ENCODE peak calls at places on chromosomes 6 and 20, in six cellular contexts. V is cardiac muscle cell, F is PC-9, G is A549, I is A673, X is ovary. M is an unnamed sample.

GRCh38 chr6:116557863-116558262 is 4.3 kb downstream of the CALHM4 start:
- DNase-seq in F (peak; percentile 94), V (peak; percentile 62), X (no peak), I (peak; percentile 90), G (peak; percentile 88), M (peak; percentile 92)

GRCh38 chr6:6543181-6543879 is 45.2 kb upstream of the LY86 start:
- DNase-seq in X (no peak), F (no peak), I (no peak), V (no peak), G (no peak), M (no peak)

GRCh38 chr6:41836022-41836659 is 48.6 kb downstream of the TOMM6 start:
- DNase-seq in X (no peak), G (no peak), F (no peak), V (peak; percentile 5), I (no peak), M (no peak)

GRCh38 chr20:1894471-1894950 is 696 bp upstream of the SIRPA start:
- DNase-seq in V (peak; percentile 83), G (no peak), I (peak; percentile 56), F (no peak), X (peak; percentile 77), M (no peak)

GRCh38 chr6:170584954-170585498 is 589 bp upstream of the PDCD2 start:
- DNase-seq in X (no peak), F (peak; percentile 70), V (peak; percentile 2), I (peak; percentile 2), G (no peak), M (peak; percentile 8)

GRCh38 chr6:9482030-9482731 is 932.7 kb downstream of the TFAP2A start:
- DNase-seq in F (peak; percentile 83), G (peak; percentile 61), X (no peak), V (no peak), I (peak; percentile 79), M (peak; percentile 56)

GRCh38 chr6:75747371-75747984 is 1.6 kb upstream of the MYO6 start:
- DNase-seq in V (no peak), X (no peak), G (no peak), I (no peak), F (peak; percentile 90), M (peak; percentile 43)

GRCh38 chr6:69871107-69871506 is 4.8 kb downstream of the COL19A1 start:
- DNase-seq in V (no peak), X (no peak), I (no peak), F (no peak), G (no peak), M (no peak)

GRCh38 chr20:36786663-36787062 is 13.1 kb upstream of the DSN1 start:
- DNase-seq in G (no peak), I (no peak), X (no peak), F (no peak), V (peak; percentile 42), M (no peak)

GRCh38 chr20:58233393-58233792 is 4.9 kb upstream of the ANKRD60 start:
- DNase-seq in V (no peak), X (no peak), G (no peak), F (no peak), I (no peak), M (no peak)

GRCh38 chr20:17014217-17014616 is 212.6 kb upstream of the PCSK2 start:
- DNase-seq in X (no peak), G (no peak), V (no peak), F (no peak), I (no peak), M (no peak)

GRCh38 chr6:93040375-93040774 is 379.0 kb downstream of the EPHA7 start:
- DNase-seq in G (no peak), F (no peak), I (peak; percentile 92), V (no peak), X (no peak), M (no peak)

GRCh38 chr20:1391640-1392442 is 1.0 kb downstream of the FKBP1A start:
- DNase-seq in X (no peak), V (peak; percentile 15), G (no peak), F (no peak), I (peak; percentile 51), M (no peak)

GRCh38 chr6:32597024-32597423 is 7.4 kb upstream of the HLA-DRB1 start:
- DNase-seq in F (no peak), X (no peak), I (no peak), G (no peak), V (no peak), M (no peak)

GRCh38 chr6:88922775-88923548 is 40.5 kb downstream of the RNGTT start:
- DNase-seq in X (no peak), I (no peak), F (peak; percentile 36), V (no peak), G (no peak), M (no peak)

GRCh38 chr20:51326241-51326819 is 216.2 kb downstream of the NFATC2 start:
- DNase-seq in G (peak; percentile 73), F (no peak), X (no peak), I (peak; percentile 28), V (peak; percentile 87), M (no peak)

GRCh38 chr6:158758464-158758863 is 60.7 kb downstream of the EZR start:
- DNase-seq in X (no peak), V (peak; percentile 86), F (no peak), I (no peak), G (no peak), M (no peak)

GRCh38 chr6:50952092-50952932 is 133.6 kb downstream of the TFAP2B start:
- DNase-seq in V (peak; percentile 7), F (no peak), G (no peak), I (peak; percentile 98), X (no peak), M (no peak)

GRCh38 chr6:96811136-96811535 is 26.1 kb downstream of the GPR63 start:
- DNase-seq in X (no peak), G (no peak), F (no peak), I (no peak), V (no peak), M (no peak)

GRCh38 chr6:106165885-106166485 is 79.8 kb downstream of the PRDM1 start:
- DNase-seq in G (no peak), V (no peak), F (no peak), I (no peak), X (no peak), M (no peak)

GRCh38 chr6:158043586-158044524 is 62.2 kb downstream of the SYNJ2 start:
- DNase-seq in I (no peak), X (no peak), V (peak; percentile 10), F (no peak), G (no peak), M (no peak)

GRCh38 chr6:4936681-4937041 is 67.2 kb downstream of the RPP40 start:
- DNase-seq in I (peak; percentile 77), V (peak; percentile 47), G (peak; percentile 53), F (no peak), X (no peak), M (no peak)

GRCh38 chr20:5932796-5933195 is 17.5 kb downstream of the TRMT6 start:
- DNase-seq in X (no peak), V (no peak), I (no peak), F (no peak), G (no peak), M (no peak)

GRCh38 chr6:56742122-56742791 is 99.6 kb upstream of the DST start:
- DNase-seq in X (no peak), I (no peak), V (no peak), G (no peak), F (peak; percentile 45), M (no peak)

GRCh38 chr20:36895036-36895435 is 19.1 kb downstream of the TLDC2 start:
- DNase-seq in V (no peak), X (no peak), I (no peak), G (no peak), F (no peak), M (no peak)

GRCh38 chr6:11714116-11714797 is 64.3 kb downstream of the ADTRP start:
- DNase-seq in X (no peak), I (no peak), F (no peak), V (no peak), G (no peak), M (no peak)

GRCh38 chr20:57400821-57401564 is 9.8 kb downstream of the RBM38 start:
- DNase-seq in G (no peak), F (no peak), V (no peak), I (no peak), X (peak; percentile 32), M (no peak)

GRCh38 chr20:3739054-3739925 is 6.8 kb downstream of the HSPA12B start:
- DNase-seq in V (no peak), F (no peak), X (no peak), G (no peak), I (no peak), M (no peak)

GRCh38 chr6:15744824-15745402 is 82.1 kb upstream of the DTNBP1 start:
- DNase-seq in V (no peak), G (no peak), I (no peak), X (no peak), F (no peak), M (no peak)

GRCh38 chr6:84576029-84576428 is 188.4 kb downstream of the TBX18 start:
- DNase-seq in F (no peak), G (no peak), X (no peak), I (no peak), V (no peak), M (no peak)
- H3K27ac ChIP-seq in F (no peak overlapping the region), G (no peak overlapping the region), X (no peak overlapping the region), I (no peak overlapping the region), V (no peak overlapping the region), M (no peak overlapping the region)

DNA sequence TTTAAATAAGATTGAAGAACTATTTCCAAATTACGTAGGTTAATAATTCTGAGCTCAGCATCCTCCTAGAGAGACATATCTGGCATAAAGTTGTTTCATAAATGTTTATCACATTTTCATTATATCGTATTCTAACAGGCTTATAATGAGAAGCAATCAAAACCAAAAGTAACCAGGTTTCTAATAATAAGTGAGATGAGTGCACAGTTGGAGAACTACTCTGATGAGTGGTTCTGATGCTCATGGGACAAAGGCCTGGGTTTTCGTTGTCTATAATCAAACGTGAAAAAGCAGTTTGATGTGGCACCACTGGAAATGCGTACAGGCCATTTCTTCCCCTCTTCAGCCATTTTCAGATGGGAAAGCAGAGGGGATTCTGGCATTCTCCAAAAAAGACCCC is 4.7 kb upstream of the SERPINB6 start:
- DNase-seq in I (no peak), F (no peak), V (no peak), G (no peak), X (no peak), M (no peak)
- H3K27ac ChIP-seq in I (no peak overlapping the region), F (peak overlapping the region; percentile 78), V (no peak overlapping the region), G (peak overlapping the region; percentile 86), X (no peak overlapping the region), M (peak overlapping the region; percentile 80)

GRCh38 chr6:102333736-102334135 is 940.2 kb downstream of the GRIK2 start:
- DNase-seq in I (no peak), G (no peak), X (no peak), V (no peak), F (no peak), M (no peak)

GRCh38 chr6:102327697-102328227 is 934.3 kb downstream of the GRIK2 start:
- DNase-seq in G (no peak), V (no peak), X (no peak), I (no peak), F (no peak), M (no peak)
- H3K27ac ChIP-seq in G (no peak overlapping the region), V (no peak overlapping the region), X (no peak overlapping the region), I (no peak overlapping the region), F (no peak overlapping the region), M (no peak overlapping the region)

DNA sequence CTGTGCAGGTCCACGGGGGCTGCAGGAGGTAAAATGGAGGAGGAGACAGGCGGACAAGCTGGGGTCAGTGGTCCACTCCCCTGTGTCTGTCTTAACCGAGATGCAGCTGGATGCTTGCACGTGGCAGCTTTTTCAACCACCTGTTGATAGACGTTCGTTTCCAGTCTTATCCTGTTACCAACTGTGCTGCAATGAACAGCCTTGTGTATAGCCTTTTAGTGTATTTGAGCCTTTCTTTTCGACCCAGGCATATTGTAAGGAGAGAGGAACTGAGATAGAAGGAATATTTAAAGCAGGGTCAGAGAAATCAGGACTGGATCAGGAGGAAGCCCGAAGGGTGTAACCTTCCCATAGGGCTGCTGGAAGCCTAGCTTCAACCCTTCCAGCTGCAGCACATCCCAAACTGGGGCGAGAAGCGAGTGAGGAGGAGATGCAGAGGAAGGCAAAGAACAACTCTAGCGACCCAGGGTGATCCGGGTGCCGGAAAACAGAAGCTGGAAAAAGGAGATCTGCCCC is 11.4 kb downstream of the TRIM31 start:
- DNase-seq in F (no peak), X (no peak), V (no peak), I (no peak), G (no peak), M (no peak)
- H3K27ac ChIP-seq in F (peak overlapping the region; percentile 43), X (no peak overlapping the region), V (no peak overlapping the region), I (no peak overlapping the region), G (peak overlapping the region; percentile 76), M (peak overlapping the region; percentile 61)